ENCODE peak calls at places on chromosomes 5 and 9, in eight cellular contexts. N, U, Z, I, B, R, L and W are unnamed samples.

GRCh38 chr9:120610975-120611689 is 31.2 kb upstream of the CDK5RAP2 start:
- DNase-seq in Z (no peak), U (no peak), N (no peak), B (no peak), I (no peak), L (no peak), R (no peak), W (no peak)

GRCh38 chr9:114278881-114279570 is 43.9 kb upstream of the ORM1 start:
- DNase-seq in I (no peak), R (peak; percentile 30), B (peak; percentile 41), U (peak; percentile 16), Z (no peak), L (peak; percentile 88), N (peak; percentile 45), W (peak; percentile 73)

GRCh38 chr5:107808671-107809137 is 138.0 kb upstream of the EFNA5 start:
- DNase-seq in N (no peak), U (no peak), Z (no peak), L (no peak), B (peak; percentile 98), I (no peak), R (no peak), W (peak; percentile 83)

GRCh38 chr9:107288701-107289100 is 5.6 kb downstream of the RAD23B start:
- DNase-seq in B (no peak), U (no peak), N (no peak), R (no peak), I (no peak), L (no peak), Z (no peak), W (no peak)

GRCh38 chr5:137308311-137308710 is 190.8 kb downstream of the SPOCK1 start:
- DNase-seq in I (no peak), B (no peak), R (no peak), N (no peak), L (no peak), Z (no peak), U (no peak), W (no peak)

GRCh38 chr5:181203842-181204560 is 995 bp downstream of the TRIM7 start:
- DNase-seq in B (peak; percentile 79), Z (no peak), I (peak; percentile 50), R (no peak), L (no peak), N (no peak), U (no peak), W (peak; percentile 57)

GRCh38 chr5:1730487-1730847 is 69.2 kb downstream of the MRPL36 start:
- DNase-seq in Z (no peak), I (no peak), L (no peak), B (peak; percentile 24), N (no peak), U (no peak), R (peak; percentile 31), W (no peak)

GRCh38 chr5:51326844-51327243 is 56.4 kb upstream of the ISL1 start:
- DNase-seq in L (no peak), I (no peak), Z (no peak), N (no peak), R (no peak), U (no peak), B (no peak), W (no peak)

GRCh38 chr9:113609562-113610318 is 146.2 kb downstream of the RGS3 start:
- DNase-seq in N (peak; percentile 84), I (peak; percentile 64), R (peak; percentile 98), L (no peak), U (peak; percentile 92), B (peak; percentile 87), Z (no peak), W (peak; percentile 93)

GRCh38 chr5:149913449-149914419 is 30.9 kb downstream of the PDE6A start:
- DNase-seq in N (no peak), U (no peak), R (no peak), L (no peak), B (no peak), I (no peak), Z (no peak), W (no peak)

GRCh38 chr5:110951373-110951791 is 120.1 kb upstream of the TSLP start:
- DNase-seq in R (no peak), Z (no peak), U (no peak), I (no peak), B (no peak), N (no peak), L (no peak), W (no peak)

GRCh38 chr9:130042406-130042930 is 521 bp downstream of the FNBP1 start:
- DNase-seq in R (peak; percentile 66), N (peak; percentile 68), I (no peak), U (peak; percentile 36), L (no peak), B (no peak), Z (no peak), W (peak; percentile 48)

GRCh38 chr9:128729302-128729701 is 5.4 kb upstream of the ZDHHC12 start:
- DNase-seq in R (no peak), U (no peak), N (no peak), Z (no peak), B (peak; percentile 64), I (no peak), L (no peak), W (no peak)

GRCh38 chr9:92564479-92564878 is 28.7 kb upstream of the ECM2 start:
- DNase-seq in N (no peak), L (no peak), R (no peak), I (no peak), Z (peak; percentile 32), U (no peak), B (no peak), W (peak; percentile 55)

GRCh38 chr5:37774912-37775483 is 64.8 kb downstream of the GDNF start:
- DNase-seq in U (no peak), N (no peak), L (peak; percentile 36), R (no peak), Z (no peak), I (no peak), B (peak; percentile 82), W (peak; percentile 68)

GRCh38 chr9:99427252-99427651 is 205.2 kb downstream of the SEC61B start:
- DNase-seq in U (no peak), I (no peak), Z (no peak), N (no peak), L (no peak), R (no peak), B (no peak), W (no peak)

GRCh38 chr9:133050142-133050541 is 11.6 kb upstream of the CEL start:
- DNase-seq in L (no peak), Z (no peak), N (peak; percentile 53), U (no peak), I (no peak), B (no peak), R (no peak), W (peak; percentile 99)

DNA sequence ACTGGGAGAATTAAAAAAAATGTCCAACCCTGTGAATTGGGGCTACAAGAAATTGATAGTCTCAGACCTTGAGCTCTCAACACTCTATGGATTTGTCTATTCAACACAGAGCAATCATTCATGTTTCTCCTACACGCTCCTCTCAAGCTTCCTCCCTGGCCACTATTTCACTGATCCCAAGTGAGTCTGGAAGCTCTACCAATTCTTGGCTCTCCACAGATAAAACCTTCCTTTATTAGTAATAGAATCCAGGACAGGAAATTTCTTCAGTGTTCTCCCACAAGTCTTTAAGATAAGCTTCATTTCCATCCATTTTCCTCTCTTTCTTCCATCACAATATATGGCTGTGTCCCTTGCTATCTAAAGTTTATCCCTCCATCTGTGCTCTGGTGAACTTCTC is 215.1 kb upstream of the PAPPA start:
- DNase-seq in L (no peak), N (no peak), R (no peak), B (no peak), I (no peak), Z (no peak), U (no peak), W (no peak)
- H3K9me3 ChIP-seq in L (no peaks in the 10 kb centered on the region), N (no peaks in the 10 kb centered on the region), R (no peaks in the 10 kb centered on the region), B (no peaks in the 10 kb centered on the region), I (no peaks in the 10 kb centered on the region), Z (no peaks in the 10 kb centered on the region), U (no peaks in the 10 kb centered on the region), W (no peaks in the 10 kb centered on the region)

DNA sequence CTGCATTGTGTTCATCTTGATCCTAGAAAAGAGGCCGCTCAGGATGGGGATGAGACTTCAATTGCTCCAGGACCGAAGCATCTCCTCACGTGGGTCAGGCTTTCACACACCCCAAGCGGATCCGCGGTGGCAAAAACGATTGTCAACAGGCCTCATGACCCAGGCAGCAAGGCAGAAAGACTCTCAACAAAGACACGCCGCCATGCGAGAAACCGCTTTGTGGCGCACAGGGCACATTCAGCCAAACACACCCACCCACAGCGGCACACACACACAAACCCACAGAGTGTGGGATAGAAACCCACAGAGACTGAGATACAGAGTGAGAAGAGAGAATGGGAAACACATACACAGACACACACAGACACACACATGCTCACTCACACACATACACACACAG is 483.4 kb downstream of the SPATA31A7 start:
- DNase-seq in L (no peak), U (no peak), I (peak; percentile 34), Z (no peak), R (no peak), B (no peak), N (no peak), W (no peak)
- H3K9me3 ChIP-seq in L (no peaks in the 10 kb centered on the region), U (no peaks in the 10 kb centered on the region), I (no peaks in the 10 kb centered on the region), Z (peaks cover 62% of the 10 kb centered on the region), R (no peaks in the 10 kb centered on the region), B (peaks cover 22% of the 10 kb centered on the region), N (no peaks in the 10 kb centered on the region), W (no peaks in the 10 kb centered on the region)

GRCh38 chr5:78006449-78006848 is 230.3 kb upstream of the TBCA start:
- DNase-seq in L (no peak), N (no peak), I (no peak), Z (no peak), U (no peak), R (no peak), B (no peak), W (no peak)
- H3K9me3 ChIP-seq in L (no peaks in the 10 kb centered on the region), N (no peaks in the 10 kb centered on the region), I (no peaks in the 10 kb centered on the region), Z (no peaks in the 10 kb centered on the region), U (no peaks in the 10 kb centered on the region), R (no peaks in the 10 kb centered on the region), B (peaks cover 8% of the 10 kb centered on the region), W (no peaks in the 10 kb centered on the region)

GRCh38 chr9:134204041-134204440 is 39.7 kb upstream of the RNU6ATAC start:
- DNase-seq in U (no peak), L (no peak), R (peak; percentile 51), I (no peak), Z (no peak), B (no peak), N (peak; percentile 27), W (no peak)
- H3K9me3 ChIP-seq in U (no peaks in the 10 kb centered on the region), L (no peaks in the 10 kb centered on the region), R (no peaks in the 10 kb centered on the region), I (no peaks in the 10 kb centered on the region), Z (no peaks in the 10 kb centered on the region), B (no peaks in the 10 kb centered on the region), N (no peaks in the 10 kb centered on the region), W (peaks cover 3% of the 10 kb centered on the region)

DNA sequence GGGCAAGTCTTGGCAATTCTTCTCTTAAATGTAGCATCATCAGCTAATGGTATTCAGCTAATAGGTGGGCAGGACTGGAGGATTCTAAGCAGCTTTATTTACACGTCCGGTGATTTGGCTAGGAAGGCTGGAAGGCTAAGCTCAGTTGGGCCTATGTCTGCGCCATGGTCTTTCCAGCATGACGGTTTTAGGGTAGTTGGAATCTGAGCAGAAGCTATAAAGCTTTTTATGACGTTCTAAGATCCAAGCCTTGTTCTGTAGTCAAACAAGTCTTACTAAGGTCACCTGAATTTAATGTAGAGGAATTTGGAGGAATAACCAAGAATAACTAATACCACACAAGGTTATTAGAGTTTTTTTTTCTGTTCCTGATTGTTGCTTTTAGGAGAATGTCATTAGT is 66.2 kb downstream of the CDC42SE2 start:
- DNase-seq in B (no peak), R (no peak), Z (no peak), U (no peak), N (no peak), I (no peak), L (no peak), W (no peak)
- H3K9me3 ChIP-seq in B (no peaks in the 10 kb centered on the region), R (no peaks in the 10 kb centered on the region), Z (no peaks in the 10 kb centered on the region), U (no peaks in the 10 kb centered on the region), N (no peaks in the 10 kb centered on the region), I (no peaks in the 10 kb centered on the region), L (no peaks in the 10 kb centered on the region), W (no peaks in the 10 kb centered on the region)

GRCh38 chr5:176995896-176996767 is 10.4 kb downstream of the UIMC1 start:
- DNase-seq in B (no peak), U (no peak), I (no peak), R (no peak), L (no peak), Z (no peak), N (no peak), W (no peak)
- H3K9me3 ChIP-seq in B (peaks cover 50% of the 10 kb centered on the region), U (no peaks in the 10 kb centered on the region), I (no peaks in the 10 kb centered on the region), R (no peaks in the 10 kb centered on the region), L (no peaks in the 10 kb centered on the region), Z (no peaks in the 10 kb centered on the region), N (no peaks in the 10 kb centered on the region), W (no peaks in the 10 kb centered on the region)